ENCODE peak calls at places on chromosomes 5 and 9, in seven cellular contexts. One of them, this sample, is unnamed.

GRCh38 chr5:124021066-124021641 is 509.2 kb downstream of the CSNK1G3 start:
- DNase-seq in K562: no peak
- DNase-seq in GM12878: no peak
- DNase-seq in IMR-90: no peak
- DNase-seq in HepG2: no peak
- DNase-seq in A549: no peak
- DNase-seq in H1: no peak
- DNase-seq in this sample: no peak

GRCh38 chr5:143155445-143155844 is 248.0 kb downstream of the NR3C1 start:
- DNase-seq in K562: no peak
- DNase-seq in H1: no peak
- DNase-seq in GM12878: no peak
- DNase-seq in A549: no peak
- DNase-seq in IMR-90: no peak
- DNase-seq in HepG2: no peak
- DNase-seq in this sample: no peak

GRCh38 chr5:76145945-76146344 is 62.8 kb downstream of the SV2C start:
- DNase-seq in K562: peak
- DNase-seq in GM12878: no peak
- DNase-seq in H1: no peak
- DNase-seq in IMR-90: peak
- DNase-seq in A549: peak
- DNase-seq in HepG2: peak
- DNase-seq in this sample: peak

GRCh38 chr5:73022480-73023169 is 66.8 kb downstream of the FCHO2 start:
- DNase-seq in K562: no peak
- DNase-seq in A549: no peak
- DNase-seq in IMR-90: no peak
- DNase-seq in H1: no peak
- DNase-seq in GM12878: no peak
- DNase-seq in HepG2: peak
- DNase-seq in this sample: no peak

GRCh38 chr5:151456321-151456940 is 9.0 kb downstream of the SLC36A1 start:
- DNase-seq in K562: no peak
- DNase-seq in H1: no peak
- DNase-seq in A549: no peak
- DNase-seq in GM12878: no peak
- DNase-seq in IMR-90: no peak
- DNase-seq in HepG2: no peak
- DNase-seq in this sample: no peak

GRCh38 chr5:123215929-123216702 is 127.1 kb downstream of the PRDM6 start:
- DNase-seq in A549: no peak
- DNase-seq in HepG2: no peak
- DNase-seq in H1: no peak
- DNase-seq in K562: no peak
- DNase-seq in GM12878: no peak
- DNase-seq in IMR-90: no peak
- DNase-seq in this sample: peak

GRCh38 chr9:131943397-131943796 is 136.3 kb downstream of the MED27 start:
- DNase-seq in IMR-90: no peak
- DNase-seq in K562: no peak
- DNase-seq in HepG2: no peak
- DNase-seq in A549: no peak
- DNase-seq in GM12878: no peak
- DNase-seq in H1: no peak
- DNase-seq in this sample: no peak

GRCh38 chr9:2179557-2179956 is 164.4 kb downstream of the SMARCA2 start:
- DNase-seq in A549: no peak
- DNase-seq in HepG2: no peak
- DNase-seq in GM12878: no peak
- DNase-seq in IMR-90: no peak
- DNase-seq in H1: no peak
- DNase-seq in K562: no peak
- DNase-seq in this sample: no peak

GRCh38 chr5:180646289-180646962 is 3.0 kb downstream of the FLT4 start:
- DNase-seq in HepG2: no peak
- DNase-seq in IMR-90: no peak
- DNase-seq in K562: peak
- DNase-seq in H1: peak
- DNase-seq in A549: no peak
- DNase-seq in GM12878: no peak
- DNase-seq in this sample: no peak

GRCh38 chr5:180643191-180643851 is 6.1 kb downstream of the FLT4 start:
- DNase-seq in IMR-90: no peak
- DNase-seq in K562: no peak
- DNase-seq in A549: no peak
- DNase-seq in GM12878: no peak
- DNase-seq in H1: peak
- DNase-seq in HepG2: no peak
- DNase-seq in this sample: no peak

GRCh38 chr5:180644129-180644824 is 5.1 kb downstream of the FLT4 start:
- DNase-seq in H1: no peak
- DNase-seq in A549: no peak
- DNase-seq in K562: no peak
- DNase-seq in IMR-90: no peak
- DNase-seq in HepG2: no peak
- DNase-seq in GM12878: no peak
- DNase-seq in this sample: no peak

GRCh38 chr5:180645609-180646204 is 3.7 kb downstream of the FLT4 start:
- DNase-seq in K562: peak
- DNase-seq in GM12878: no peak
- DNase-seq in H1: no peak
- DNase-seq in A549: no peak
- DNase-seq in IMR-90: no peak
- DNase-seq in HepG2: no peak
- DNase-seq in this sample: no peak

DNA sequence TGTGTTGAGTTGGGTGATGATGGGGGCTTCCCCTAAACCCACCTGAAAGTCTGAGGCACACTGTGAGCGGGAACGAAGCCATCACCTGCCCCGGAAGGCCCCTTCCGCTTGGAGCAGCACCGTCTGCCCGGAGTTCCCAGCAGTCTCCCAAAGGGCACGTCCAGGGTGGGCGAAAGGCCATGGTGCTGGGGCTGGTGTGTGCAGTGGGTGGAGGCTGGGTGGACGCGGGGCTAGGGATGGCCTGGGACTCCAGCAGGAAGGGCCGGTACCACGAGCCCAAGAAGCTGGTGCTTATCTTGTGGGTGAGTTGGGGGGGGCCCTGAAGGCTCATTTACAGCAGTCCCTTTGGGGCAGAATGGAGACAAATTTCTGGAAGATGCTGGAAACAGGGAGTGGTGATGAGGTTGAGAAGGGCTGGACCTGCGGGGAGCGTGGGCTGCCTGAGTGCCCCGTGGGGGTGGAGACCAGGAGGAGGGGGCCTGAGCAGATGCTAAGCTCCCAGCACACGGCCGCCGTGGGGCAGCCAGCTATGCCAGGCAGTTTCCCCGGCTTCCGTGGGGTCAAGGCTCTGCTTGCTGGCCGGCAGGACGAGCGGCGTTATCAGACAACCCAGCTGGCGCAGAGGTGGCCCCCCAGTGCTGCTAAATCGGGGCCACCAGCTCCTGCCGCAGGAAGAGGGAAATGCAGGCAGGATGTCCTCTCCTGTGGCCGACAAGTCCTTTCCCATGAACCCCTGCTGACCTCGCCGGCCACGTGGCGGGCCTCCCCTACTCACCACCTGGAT is 4.4 kb downstream of the FLT4 start:
- DNase-seq in HepG2: no peak
- DNase-seq in GM12878: no peak
- DNase-seq in IMR-90: no peak
- DNase-seq in A549: no peak
- DNase-seq in H1: peak
- DNase-seq in K562: peak
- DNase-seq in this sample: no peak
- TF ChIP-seq RAD21 in HepG2: no peak
- TF ChIP-seq RAD21 in GM12878: no peak
- TF ChIP-seq RAD21 in IMR-90: no peak
- TF ChIP-seq RAD21 in A549: no peak
- TF ChIP-seq RAD21 in H1: no peak
- TF ChIP-seq RAD21 in K562: no peak
- TF ChIP-seq RAD21 in this sample: no peak

GRCh38 chr5:36237756-36238155 is 4.0 kb downstream of the NADK2 start:
- DNase-seq in H1: no peak
- DNase-seq in GM12878: no peak
- DNase-seq in HepG2: no peak
- DNase-seq in A549: no peak
- DNase-seq in IMR-90: no peak
- DNase-seq in K562: peak
- DNase-seq in this sample: no peak

GRCh38 chr5:36241636-36242533 is at the start of gene NADK2:
- DNase-seq in A549: peak
- DNase-seq in IMR-90: peak
- DNase-seq in HepG2: peak
- DNase-seq in GM12878: peak
- DNase-seq in K562: peak
- DNase-seq in H1: peak
- DNase-seq in this sample: peak

GRCh38 chr5:36238896-36239295 is 2.8 kb downstream of the NADK2 start:
- DNase-seq in H1: no peak
- DNase-seq in HepG2: no peak
- DNase-seq in K562: no peak
- DNase-seq in IMR-90: no peak
- DNase-seq in A549: no peak
- DNase-seq in GM12878: no peak
- DNase-seq in this sample: no peak

GRCh38 chr5:36240779-36241635 is 718 bp downstream of the NADK2 start:
- DNase-seq in GM12878: no peak
- DNase-seq in IMR-90: peak
- DNase-seq in A549: peak
- DNase-seq in H1: peak
- DNase-seq in K562: peak
- DNase-seq in HepG2: peak
- DNase-seq in this sample: no peak

DNA sequence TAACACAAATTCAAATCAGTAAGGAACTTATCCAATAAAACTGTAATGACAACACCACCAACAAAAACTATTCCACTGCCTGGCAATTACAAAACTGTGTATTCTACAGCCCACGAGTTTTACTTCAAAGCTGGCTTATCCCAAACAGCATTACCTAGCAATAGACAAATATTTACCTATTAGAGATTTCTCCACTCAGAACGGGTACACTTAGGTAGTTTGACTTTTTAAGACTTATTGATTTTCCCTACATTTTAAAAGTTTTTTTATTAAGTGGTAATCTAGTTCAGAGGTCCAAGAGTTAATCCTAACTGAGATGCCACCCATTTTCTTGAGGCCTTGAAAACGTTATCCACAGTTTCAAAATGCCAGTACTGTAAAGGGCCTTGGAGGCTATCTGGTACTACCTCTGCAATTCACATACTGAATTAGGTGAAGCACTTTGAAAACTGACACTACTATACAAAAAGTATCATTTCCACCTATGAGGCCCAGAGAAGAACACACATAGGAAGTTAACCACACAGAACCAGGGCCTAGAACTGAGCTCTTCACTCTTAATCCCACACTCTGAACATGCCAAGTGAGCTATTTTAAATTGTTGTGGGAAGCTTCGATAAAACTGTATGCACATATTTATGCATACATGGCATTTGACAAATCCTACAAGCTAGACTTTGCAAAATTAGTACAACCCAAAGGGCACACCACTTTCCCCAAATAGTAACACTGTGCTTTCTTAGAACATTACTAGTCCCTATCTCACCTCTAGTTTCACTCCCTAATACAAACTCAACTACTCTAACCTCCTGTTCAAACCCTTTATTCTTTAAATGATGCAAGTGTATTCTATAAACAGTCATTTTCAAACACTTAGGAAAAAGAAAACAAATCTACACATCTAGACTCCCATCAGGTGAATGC is 2.1 kb downstream of the NADK2 start:
- DNase-seq in A549: no peak
- DNase-seq in IMR-90: no peak
- DNase-seq in GM12878: no peak
- DNase-seq in HepG2: peak
- DNase-seq in K562: no peak
- DNase-seq in H1: no peak
- DNase-seq in this sample: no peak
- TF ChIP-seq POLR2A in A549: no peak
- TF ChIP-seq POLR2A in IMR-90: no peak
- TF ChIP-seq POLR2A in GM12878: no peak
- TF ChIP-seq POLR2A in HepG2: peak
- TF ChIP-seq POLR2A in K562: no peak
- TF ChIP-seq POLR2A in H1: no peak
- TF ChIP-seq POLR2A in this sample: no peak

GRCh38 chr5:10789021-10789420 is 28.0 kb upstream of the DAP start:
- DNase-seq in A549: no peak
- DNase-seq in IMR-90: peak
- DNase-seq in GM12878: no peak
- DNase-seq in K562: no peak
- DNase-seq in H1: no peak
- DNase-seq in HepG2: no peak
- DNase-seq in this sample: no peak
- TF ChIP-seq RAD21 in A549: no peak
- TF ChIP-seq RAD21 in IMR-90: no peak
- TF ChIP-seq RAD21 in GM12878: no peak
- TF ChIP-seq RAD21 in K562: no peak
- TF ChIP-seq RAD21 in H1: no peak
- TF ChIP-seq RAD21 in HepG2: no peak
- TF ChIP-seq RAD21 in this sample: no peak

GRCh38 chr5:139443766-139444473 is 4.6 kb upstream of the DNAJC18 start:
- DNase-seq in HepG2: no peak
- DNase-seq in A549: no peak
- DNase-seq in K562: no peak
- DNase-seq in H1: no peak
- DNase-seq in IMR-90: peak
- DNase-seq in GM12878: no peak
- DNase-seq in this sample: no peak

GRCh38 chr5:139451176-139451575 is 11.4 kb downstream of the ECSCR start:
- DNase-seq in K562: no peak
- DNase-seq in A549: no peak
- DNase-seq in H1: no peak
- DNase-seq in GM12878: no peak
- DNase-seq in HepG2: no peak
- DNase-seq in IMR-90: no peak
- DNase-seq in this sample: no peak

GRCh38 chr5:139445325-139446170 is 6.2 kb upstream of the DNAJC18 start:
- DNase-seq in K562: no peak
- DNase-seq in IMR-90: peak
- DNase-seq in H1: no peak
- DNase-seq in A549: no peak
- DNase-seq in GM12878: no peak
- DNase-seq in HepG2: no peak
- DNase-seq in this sample: no peak

GRCh38 chr5:139451878-139452660 is 10.5 kb downstream of the ECSCR start:
- DNase-seq in K562: no peak
- DNase-seq in GM12878: no peak
- DNase-seq in HepG2: no peak
- DNase-seq in H1: no peak
- DNase-seq in A549: no peak
- DNase-seq in IMR-90: no peak
- DNase-seq in this sample: no peak

DNA sequence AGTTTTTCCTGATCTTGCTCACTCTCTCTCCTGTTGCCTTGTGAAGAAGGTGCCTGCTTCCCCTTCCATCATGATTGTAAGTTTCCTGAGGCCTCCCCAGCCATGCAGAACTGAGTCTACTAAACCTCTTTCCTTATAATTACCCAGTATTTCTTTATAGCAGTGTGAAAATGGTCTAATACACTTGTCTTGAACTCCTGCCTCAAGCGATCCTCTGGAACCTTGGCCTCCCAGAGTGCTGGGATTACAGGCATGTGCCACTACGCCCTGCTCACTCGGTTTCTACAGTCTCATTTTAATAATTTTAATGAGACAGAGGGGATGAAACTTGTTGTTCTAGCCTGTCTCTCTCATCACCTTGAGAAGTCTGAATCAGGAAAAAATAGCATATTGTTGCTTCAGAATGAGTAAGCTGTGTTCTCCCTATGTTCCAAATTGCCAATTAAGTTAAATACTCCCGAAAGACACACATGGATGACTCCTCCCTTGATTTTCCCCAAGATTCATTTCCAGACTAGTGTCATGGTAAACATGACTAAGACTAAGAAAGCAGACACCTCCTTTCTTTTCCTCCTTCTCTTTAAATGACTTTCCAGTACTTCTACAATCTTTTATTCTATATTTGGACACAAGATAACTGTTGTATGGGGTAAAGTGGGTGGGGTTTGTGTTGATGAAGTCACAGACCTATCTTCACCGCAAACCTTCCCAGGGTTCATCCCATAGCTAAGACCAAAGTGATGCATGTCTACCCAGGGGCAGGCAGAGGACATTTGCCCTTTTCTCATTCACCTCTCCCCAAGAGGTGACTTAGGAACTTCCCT is 7.8 kb upstream of the DNAJC18 start:
- DNase-seq in GM12878: peak
- DNase-seq in H1: no peak
- DNase-seq in A549: no peak
- DNase-seq in K562: no peak
- DNase-seq in IMR-90: peak
- DNase-seq in HepG2: no peak
- DNase-seq in this sample: no peak
- TF ChIP-seq POLR2A in GM12878: no peak
- TF ChIP-seq POLR2A in H1: no peak
- TF ChIP-seq POLR2A in A549: no peak
- TF ChIP-seq POLR2A in K562: no peak
- TF ChIP-seq POLR2A in IMR-90: no peak
- TF ChIP-seq POLR2A in HepG2: no peak
- TF ChIP-seq POLR2A in this sample: no peak

This sample was measured in HCT116.